ENCODE peak calls at places on chromosomes 6 and 20, in five cellular contexts. W, R, O, Q and N are unnamed samples.

GRCh38 chr6:157613011-157613522 is 210.0 kb upstream of the SNX9 start:
- DNase-seq in W (no peak), R (peak; percentile 63), O (peak; percentile 83), Q (no peak), N (peak; percentile 62)

GRCh38 chr6:30411515-30412207 is 66.7 kb downstream of the RPP21 start:
- DNase-seq in W (peak; percentile 79), R (peak; percentile 52), O (no peak), Q (no peak), N (peak; percentile 76)

GRCh38 chr6:105733556-105734162 is 330.8 kb upstream of the PREP start:
- DNase-seq in W (no peak), R (peak; percentile 5), O (no peak), Q (no peak), N (peak; percentile 47)

GRCh38 chr6:29941476-29941875 is 856 bp upstream of the HLA-A start:
- DNase-seq in W (no peak), R (no peak), O (no peak), Q (no peak), N (no peak)

GRCh38 chr20:6127825-6128224 is 5.0 kb upstream of the FERMT1 start:
- DNase-seq in W (no peak), R (no peak), O (no peak), Q (no peak), N (no peak)

GRCh38 chr6:31928672-31928939 is 1.1 kb downstream of the C2 start:
- DNase-seq in W (no peak), R (no peak), O (no peak), Q (no peak), N (no peak)

GRCh38 chr6:169978615-169979161 is 227.3 kb downstream of the ERMARD start:
- DNase-seq in W (no peak), R (no peak), O (no peak), Q (no peak), N (no peak)

GRCh38 chr20:15257071-15257470 is 919.7 kb upstream of the FLRT3 start:
- DNase-seq in W (no peak), R (no peak), O (no peak), Q (no peak), N (no peak)

GRCh38 chr20:43416591-43417228 is 41.0 kb upstream of the SRSF6 start:
- DNase-seq in W (no peak), R (no peak), O (no peak), Q (no peak), N (no peak)

GRCh38 chr6:148379966-148380653 is 37.5 kb downstream of the SASH1 start:
- DNase-seq in W (no peak), R (no peak), O (no peak), Q (no peak), N (no peak)

GRCh38 chr6:168525926-168526630 is 85.1 kb downstream of the SMOC2 start:
- DNase-seq in W (no peak), R (no peak), O (no peak), Q (no peak), N (no peak)

DNA sequence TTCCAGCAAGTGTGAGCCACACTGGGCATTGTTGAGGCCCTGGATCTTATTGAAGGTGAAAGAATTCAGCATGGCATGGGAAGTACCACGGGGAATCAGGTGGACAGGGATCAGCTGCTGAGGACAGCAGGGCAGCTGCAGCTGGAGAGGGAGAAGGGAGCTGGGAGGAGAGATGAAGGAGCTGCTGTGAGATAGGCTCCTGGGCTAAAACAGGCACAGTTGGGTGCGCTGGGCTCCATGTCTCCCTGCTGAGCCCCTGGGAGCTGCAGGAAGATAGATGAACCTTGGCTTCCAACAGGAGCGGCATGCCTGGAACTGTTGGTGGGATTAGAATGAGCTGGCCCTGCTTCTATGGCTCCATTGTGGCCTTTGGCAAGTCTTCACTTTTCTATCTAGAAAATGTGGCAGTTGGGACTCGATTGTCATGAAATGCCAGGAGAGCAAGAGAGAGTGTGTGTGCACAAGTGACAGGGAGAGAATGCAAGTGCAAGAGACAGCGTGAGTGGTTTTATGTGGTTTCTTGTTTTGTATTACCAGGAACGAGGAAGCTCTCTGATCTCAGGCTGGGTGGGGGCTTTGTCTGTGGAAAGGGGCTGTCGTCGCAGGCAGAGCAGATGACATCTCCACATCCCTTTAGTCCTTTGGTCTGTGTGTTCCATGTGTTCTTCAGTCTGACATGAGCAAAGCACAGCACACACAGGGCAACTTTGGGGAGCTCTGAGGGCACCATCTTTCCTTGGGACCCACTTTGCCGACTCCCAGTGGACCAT is 20.4 kb downstream of the SNPH start:
- DNase-seq in W (no peak), R (no peak), O (no peak), Q (no peak), N (no peak)
- TF ChIP-seq HDAC2 in W (no peak), R (no peak), O (no peak), Q (no peak), N (no peak)

DNA sequence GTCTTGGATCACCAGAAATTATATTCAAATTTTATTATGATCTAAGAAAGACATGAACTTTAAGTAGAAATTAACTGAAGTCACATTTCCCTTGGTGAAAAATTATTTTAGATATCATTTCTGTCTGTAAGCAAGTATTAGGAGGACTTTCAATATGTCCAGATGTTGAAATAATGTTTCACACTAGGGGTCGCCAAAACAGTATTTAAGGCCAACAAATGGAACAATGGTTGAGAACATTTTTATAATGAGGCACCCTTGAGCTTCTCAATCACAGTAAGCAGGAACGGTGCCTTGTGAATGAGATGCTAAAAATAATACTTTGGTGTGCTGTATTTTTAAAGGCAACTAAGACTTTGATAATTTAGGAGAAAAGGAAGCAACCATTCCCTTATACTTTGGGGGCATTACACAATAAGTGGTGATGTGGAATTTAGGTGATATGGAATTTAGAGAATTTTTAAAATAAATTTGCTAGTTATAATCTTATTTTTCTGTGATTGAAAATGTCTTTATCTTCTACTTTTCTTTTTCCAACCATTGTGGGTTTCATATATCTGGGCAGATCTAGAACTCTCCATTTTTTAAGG is 9.6 kb upstream of the SF3B5 start:
- DNase-seq in W (no peak), R (peak; percentile 74), O (peak; percentile 44), Q (peak; percentile 53), N (peak; percentile 82)
- TF ChIP-seq HDAC2 in W (no peak), R (no peak), O (no peak), Q (no peak), N (no peak)

GRCh38 chr6:36955136-36955535 is 598 bp downstream of the PI16 start:
- DNase-seq in W (no peak), R (no peak), O (no peak), Q (no peak), N (no peak)
- TF ChIP-seq HDAC2 in W (no peak), R (no peak), O (no peak), Q (no peak), N (no peak)

GRCh38 chr20:58891076-58891685 is 38.7 kb downstream of the GNAS start:
- DNase-seq in W (peak; percentile 69), R (no peak), O (peak; percentile 45), Q (no peak), N (peak; percentile 81)
- TF ChIP-seq HDAC2 in W (no peak), R (no peak), O (no peak), Q (no peak), N (no peak)

GRCh38 chr6:2795960-2796359 is 30.8 kb downstream of the WRNIP1 start:
- DNase-seq in W (no peak), R (no peak), O (no peak), Q (no peak), N (no peak)
- TF ChIP-seq HDAC2 in W (no peak), R (no peak), O (no peak), Q (no peak), N (no peak)

DNA sequence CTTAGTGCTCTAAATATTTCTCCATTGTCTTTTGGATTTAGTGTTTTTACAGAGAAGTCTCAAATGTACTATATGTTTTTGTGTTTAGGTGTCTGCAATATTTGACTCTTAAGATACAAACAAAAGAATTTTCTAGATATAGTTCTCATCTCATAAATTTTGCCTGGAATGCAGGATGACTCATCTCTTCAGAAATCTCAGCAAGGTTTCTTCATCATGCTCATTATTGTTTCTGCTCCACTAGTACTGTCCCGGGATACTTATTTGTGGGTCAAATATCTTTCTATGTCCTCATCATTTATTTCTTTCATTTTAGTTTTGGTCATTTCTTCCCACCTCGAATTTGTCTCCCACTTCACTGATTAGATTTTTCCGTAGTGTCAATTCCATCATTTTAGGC is 9.5 kb downstream of the AHI1 start:
- DNase-seq in W (no peak), R (no peak), O (no peak), Q (no peak), N (no peak)
- TF ChIP-seq HDAC2 in W (no peak), R (no peak), O (no peak), Q (no peak), N (no peak)

GRCh38 chr20:34389206-34389953 is 26.3 kb downstream of the ITCH start:
- DNase-seq in W (no peak), R (no peak), O (no peak), Q (no peak), N (no peak)
- TF ChIP-seq HDAC2 in W (no peak), R (no peak), O (no peak), Q (no peak), N (no peak)

DNA sequence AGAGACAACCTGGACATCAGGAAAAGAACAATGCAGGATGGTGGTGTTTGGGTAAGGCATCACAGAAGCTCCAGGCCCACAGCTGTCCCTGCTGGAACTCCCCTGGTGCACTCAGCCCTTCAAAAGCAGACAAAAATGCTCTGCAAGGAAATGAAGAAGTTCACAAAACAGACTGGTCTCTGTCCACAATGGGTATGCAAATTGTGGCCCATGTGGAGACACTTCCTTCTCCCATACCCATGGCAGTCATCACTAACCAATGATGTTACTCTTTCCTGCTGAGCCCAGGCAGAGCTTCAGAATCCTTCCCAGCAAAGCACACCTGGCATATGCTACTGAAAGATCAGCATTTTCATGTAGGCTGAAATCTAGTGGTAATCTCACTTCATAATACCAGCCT is 42.6 kb upstream of the PXDC1 start:
- DNase-seq in W (no peak), R (no peak), O (no peak), Q (peak; percentile 62), N (no peak)
- TF ChIP-seq HDAC2 in W (no peak), R (no peak), O (no peak), Q (no peak), N (no peak)

GRCh38 chr6:130755368-130756034 is 71.7 kb upstream of the SMLR1 start:
- DNase-seq in W (no peak), R (no peak), O (no peak), Q (no peak), N (no peak)

GRCh38 chr6:130758818-130759217 is 68.4 kb upstream of the SMLR1 start:
- DNase-seq in W (no peak), R (no peak), O (no peak), Q (no peak), N (no peak)

GRCh38 chr6:130756836-130757235 is 70.4 kb upstream of the SMLR1 start:
- DNase-seq in W (no peak), R (no peak), O (no peak), Q (no peak), N (no peak)

GRCh38 chr6:130761286-130761685 is 65.9 kb upstream of the SMLR1 start:
- DNase-seq in W (no peak), R (no peak), O (no peak), Q (no peak), N (no peak)

DNA sequence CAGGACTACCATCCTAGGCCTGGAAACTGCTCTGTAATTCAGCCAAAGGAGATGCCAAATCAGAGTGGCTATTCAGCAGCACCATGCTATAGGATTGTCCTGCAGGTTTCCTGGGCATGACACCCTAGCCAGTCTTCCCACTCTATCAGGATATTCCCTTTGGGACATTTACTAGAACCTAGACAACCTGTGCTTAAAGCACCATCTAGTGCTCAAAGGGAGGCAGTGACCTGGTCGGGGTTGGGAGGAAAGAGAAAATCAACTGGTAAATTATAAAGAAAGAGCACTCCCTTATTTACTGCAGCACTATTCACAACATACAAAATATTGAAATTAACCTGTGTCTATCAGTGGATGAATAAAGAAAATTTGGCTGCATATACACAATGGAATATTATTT is 67.2 kb upstream of the SMLR1 start:
- DNase-seq in W (peak; percentile 49), R (peak; percentile 64), O (no peak), Q (no peak), N (no peak)
- TF ChIP-seq HDAC2 in W (no peak), R (no peak), O (no peak), Q (no peak), N (no peak)

GRCh38 chr6:15417811-15418210 is 171.9 kb downstream of the JARID2 start:
- DNase-seq in W (no peak), R (no peak), O (no peak), Q (no peak), N (no peak)
- TF ChIP-seq HDAC2 in W (no peak), R (no peak), O (no peak), Q (no peak), N (no peak)